ENCODE peak calls at places on chromosomes 3 and 15, in nine cellular contexts. V is GM13976, X is kidney epithelial cell, G is neural crest cell, E is A549, K is pancreas, Z is cardiac fibroblast, U is spleen, C is psoas muscle. A is an unnamed sample.

GRCh38 chr3:32239638-32240550 is 1.4 kb downstream of the CMTM8 start:
- DNase-seq in V (peak), X (no peak), G (peak), E (peak), K (peak), Z (peak), U (no peak), C (no peak), A (peak)

GRCh38 chr3:96966181-96966929 is 152.0 kb downstream of the EPHA6 start:
- DNase-seq in V (no peak), X (no peak), G (no peak), E (no peak), K (no peak), Z (no peak), U (no peak), C (no peak), A (no peak)

GRCh38 chr3:58585005-58585786 is 8.0 kb upstream of the FAM107A start:
- DNase-seq in V (peak), X (no peak), G (peak), E (peak), K (peak), Z (peak), U (peak), C (peak), A (peak)

GRCh38 chr15:60091150-60091549 is 87.0 kb downstream of the FOXB1 start:
- DNase-seq in V (no peak), X (peak), G (no peak), E (peak), K (no peak), Z (peak), U (no peak), C (no peak), A (no peak)

GRCh38 chr15:38398134-38398533 is 55.8 kb upstream of the FAM98B start:
- DNase-seq in V (no peak), X (peak), G (no peak), E (peak), K (no peak), Z (peak), U (no peak), C (peak), A (no peak)

GRCh38 chr15:56739964-56740640 is 6.8 kb upstream of the ZNF280D start:
- DNase-seq in V (no peak), X (no peak), G (no peak), E (peak), K (no peak), Z (no peak), U (no peak), C (no peak), A (no peak)

GRCh38 chr15:72445426-72445825 is 28.7 kb upstream of the ARIH1 start:
- DNase-seq in V (no peak), X (no peak), G (no peak), E (no peak), K (no peak), Z (peak), U (no peak), C (no peak), A (no peak)

GRCh38 chr3:194431553-194431952 is 32.5 kb upstream of the GP5 start:
- DNase-seq in V (no peak), X (no peak), G (no peak), E (no peak), K (no peak), Z (no peak), U (no peak), C (no peak), A (no peak)

GRCh38 chr3:10756546-10756945 is 59.5 kb upstream of the SLC6A11 start:
- DNase-seq in V (no peak), X (no peak), G (no peak), E (no peak), K (no peak), Z (no peak), U (no peak), C (no peak), A (no peak)

GRCh38 chr15:73075151-73075859 is 23.0 kb downstream of the NEO1 start:
- DNase-seq in V (no peak), X (no peak), G (no peak), E (no peak), K (no peak), Z (no peak), U (no peak), C (no peak), A (no peak)

GRCh38 chr15:25597576-25597975 is 158.8 kb upstream of the UBE3A start:
- DNase-seq in V (no peak), X (no peak), G (no peak), E (no peak), K (no peak), Z (no peak), U (no peak), C (no peak), A (no peak)

GRCh38 chr3:133859381-133860245 is 36.1 kb downstream of the RAB6B start:
- DNase-seq in V (no peak), X (no peak), G (no peak), E (no peak), K (no peak), Z (no peak), U (no peak), C (no peak), A (no peak)

GRCh38 chr15:66654718-66655375 is 47.2 kb upstream of the SMAD6 start:
- DNase-seq in V (no peak), X (no peak), G (no peak), E (no peak), K (no peak), Z (no peak), U (no peak), C (no peak), A (no peak)

GRCh38 chr3:143881102-143881501 is 32.8 kb upstream of the SLC9A9 start:
- DNase-seq in V (no peak), X (no peak), G (no peak), E (no peak), K (no peak), Z (no peak), U (no peak), C (no peak), A (no peak)

GRCh38 chr15:41169784-41170183 is 53.7 kb upstream of the INO80 start:
- DNase-seq in V (no peak), X (no peak), G (no peak), E (no peak), K (peak), Z (no peak), U (no peak), C (no peak), A (no peak)

GRCh38 chr3:161104561-161105551 is at the start of gene B3GALNT1:
- DNase-seq in V (peak), X (peak), G (peak), E (peak), K (peak), Z (peak), U (peak), C (peak), A (peak)

GRCh38 chr3:127547761-127548605 is 42.5 kb downstream of the TPRA1 start:
- DNase-seq in V (peak), X (no peak), G (peak), E (peak), K (peak), Z (peak), U (peak), C (peak), A (peak)

GRCh38 chr15:101357333-101357732 is 62.3 kb upstream of the SNRPA1 start:
- DNase-seq in V (no peak), X (no peak), G (no peak), E (no peak), K (no peak), Z (no peak), U (no peak), C (no peak), A (no peak)

GRCh38 chr3:64088408-64089136 is 65.3 kb upstream of the PSMD6 start:
- DNase-seq in V (no peak), X (no peak), G (no peak), E (peak), K (no peak), Z (no peak), U (no peak), C (no peak), A (no peak)

GRCh38 chr3:130850044-130850797 is 43.7 kb upstream of the ATP2C1 start:
- DNase-seq in V (peak), X (peak), G (no peak), E (peak), K (peak), Z (peak), U (no peak), C (no peak), A (peak)

GRCh38 chr3:171415070-171415469 is 45.1 kb downstream of the TNIK start:
- DNase-seq in V (no peak), X (no peak), G (no peak), E (no peak), K (no peak), Z (peak), U (no peak), C (no peak), A (no peak)

GRCh38 chr3:169342652-169343051 is 320.9 kb downstream of the MECOM start:
- DNase-seq in V (no peak), X (no peak), G (no peak), E (no peak), K (no peak), Z (no peak), U (no peak), C (no peak), A (no peak)

GRCh38 chr3:125684199-125684598 is 88.9 kb upstream of the OSBPL11 start:
- DNase-seq in V (no peak), X (no peak), G (peak), E (peak), K (no peak), Z (peak), U (no peak), C (no peak), A (peak)

GRCh38 chr3:6785726-6786125 is 75.2 kb upstream of the GRM7 start:
- DNase-seq in V (no peak), X (no peak), G (no peak), E (no peak), K (no peak), Z (no peak), U (no peak), C (no peak), A (no peak)

GRCh38 chr3:140023616-140024530 is 88.9 kb downstream of the CLSTN2 start:
- DNase-seq in V (no peak), X (no peak), G (no peak), E (no peak), K (no peak), Z (no peak), U (no peak), C (peak), A (no peak)

GRCh38 chr3:108645364-108645763 is 55.8 kb downstream of the DZIP3 start:
- DNase-seq in V (no peak), X (no peak), G (no peak), E (no peak), K (no peak), Z (no peak), U (no peak), C (no peak), A (no peak)

GRCh38 chr3:73094951-73095350 is 33.5 kb downstream of the EBLN2 start:
- DNase-seq in V (no peak), X (no peak), G (peak), E (no peak), K (no peak), Z (peak), U (no peak), C (no peak), A (no peak)

GRCh38 chr3:128784228-128784627 is 58.2 kb downstream of the RAB7A start:
- DNase-seq in V (no peak), X (no peak), G (peak), E (peak), K (no peak), Z (no peak), U (peak), C (peak), A (peak)
- TF ChIP-seq CTCF in V (peak), X (peak), G (peak), E (no peak), K (no peak), Z (peak), U (peak), C (no peak), A (peak)

GRCh38 chr3:146747928-146748327 is 142.8 kb upstream of the PLSCR5 start:
- DNase-seq in V (no peak), X (no peak), G (no peak), E (peak), K (no peak), Z (peak), U (no peak), C (no peak), A (no peak)
- TF ChIP-seq CTCF in V (no peak), X (no peak), G (no peak), E (no peak), K (no peak), Z (peak), U (no peak), C (no peak), A (no peak)

GRCh38 chr15:92882697-92883642 is 17.2 kb upstream of the CHD2 start:
- DNase-seq in V (peak), X (no peak), G (no peak), E (no peak), K (peak), Z (no peak), U (peak), C (peak), A (peak)

GRCh38 chr15:92881570-92881837 is 18.6 kb upstream of the CHD2 start:
- DNase-seq in V (no peak), X (no peak), G (no peak), E (no peak), K (no peak), Z (no peak), U (no peak), C (no peak), A (no peak)

GRCh38 chr15:92883643-92884458 is 16.3 kb upstream of the CHD2 start:
- DNase-seq in V (no peak), X (no peak), G (no peak), E (peak), K (no peak), Z (peak), U (no peak), C (no peak), A (no peak)

GRCh38 chr15:92880796-92881569 is 19.1 kb upstream of the CHD2 start:
- DNase-seq in V (no peak), X (no peak), G (no peak), E (no peak), K (no peak), Z (peak), U (no peak), C (no peak), A (no peak)

DNA sequence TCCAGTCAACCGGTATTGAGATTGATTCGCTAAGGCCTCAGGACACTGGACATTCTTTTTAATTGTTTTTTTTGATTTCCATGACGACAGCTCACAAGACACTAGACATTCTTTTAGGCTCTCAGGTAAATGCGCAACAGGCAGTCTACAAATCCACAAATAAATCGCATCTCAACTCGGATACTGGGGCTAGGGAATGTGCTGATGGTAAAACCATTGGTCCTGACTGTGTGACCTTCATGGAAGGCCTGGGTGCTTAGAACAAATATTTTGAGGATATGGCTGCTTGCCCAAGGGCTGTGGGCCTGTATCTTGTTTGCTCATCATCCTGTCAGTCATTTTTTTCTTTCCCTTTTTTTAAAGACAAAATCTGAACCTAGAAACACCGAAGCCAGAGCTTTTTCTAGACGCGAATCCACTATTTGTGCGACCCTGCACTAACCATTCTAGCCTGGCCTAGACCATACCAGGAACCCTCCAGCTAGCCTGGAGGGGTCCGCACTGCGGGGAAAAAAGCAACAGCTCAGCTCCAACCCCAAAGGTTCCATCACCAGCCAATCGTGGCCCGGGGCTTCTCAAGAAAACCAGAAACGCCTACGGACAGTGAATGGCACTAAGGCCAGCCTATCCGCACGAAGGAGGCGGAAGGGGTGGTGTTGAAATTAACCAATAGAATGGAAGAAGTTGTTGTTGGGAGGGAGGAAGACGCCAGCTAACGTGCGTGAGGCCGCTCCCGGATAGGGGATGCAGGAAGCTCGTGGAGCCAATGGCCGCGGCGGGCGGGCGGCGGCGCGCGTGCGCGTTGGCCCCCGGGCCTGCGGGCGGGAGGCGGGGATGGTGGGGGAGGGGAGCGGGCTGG is 18.1 kb upstream of the CHD2 start:
- DNase-seq in V (peak), X (peak), G (peak), E (peak), K (peak), Z (peak), U (peak), C (peak), A (peak)
- TF ChIP-seq CTCF in V (no peak), X (no peak), G (no peak), E (no peak), K (no peak), Z (no peak), U (no peak), C (no peak), A (no peak)

GRCh38 chr15:90046846-90047481 is 45.8 kb downstream of the ZNF710 start:
- DNase-seq in V (peak), X (no peak), G (no peak), E (no peak), K (peak), Z (no peak), U (no peak), C (peak), A (no peak)
- TF ChIP-seq CTCF in V (no peak), X (no peak), G (no peak), E (no peak), K (no peak), Z (no peak), U (no peak), C (no peak), A (no peak)

DNA sequence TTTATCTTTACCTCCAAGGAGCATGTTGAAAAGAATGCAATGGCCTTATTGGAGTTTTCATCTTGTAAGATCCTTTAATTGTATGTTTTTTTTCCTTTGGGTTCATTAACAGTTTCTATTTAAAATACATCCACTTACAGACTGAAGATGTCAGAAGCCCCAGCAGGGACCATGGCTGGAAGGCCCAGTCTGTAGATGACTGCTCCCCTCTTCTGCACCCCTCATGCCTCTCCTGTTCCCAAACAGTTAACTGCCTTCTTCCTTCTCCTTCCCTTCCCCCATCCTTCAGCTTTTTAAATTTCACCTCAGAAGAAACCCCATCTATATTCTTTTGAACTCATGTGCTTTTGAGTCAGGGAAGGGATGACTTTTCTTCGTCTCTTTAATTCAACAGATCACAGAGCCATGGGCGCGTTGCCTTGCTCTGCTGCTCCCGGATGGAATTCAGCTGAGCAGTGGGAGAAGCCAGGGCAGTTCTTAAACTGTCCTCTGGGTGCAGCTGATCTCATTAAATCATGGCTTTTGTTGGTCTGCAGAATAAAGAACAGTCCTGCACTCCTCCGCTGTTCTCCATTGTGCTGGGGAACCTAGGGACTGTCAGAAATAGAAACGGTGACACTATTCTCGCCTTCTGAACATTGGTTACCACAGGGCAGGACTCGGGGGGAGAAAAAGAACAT is 71.5 kb upstream of the EIF1B start:
- DNase-seq in V (no peak), X (no peak), G (peak), E (peak), K (no peak), Z (peak), U (no peak), C (no peak), A (peak)
- TF ChIP-seq CTCF in V (no peak), X (peak), G (peak), E (no peak), K (no peak), Z (peak), U (peak), C (no peak), A (peak)

DNA sequence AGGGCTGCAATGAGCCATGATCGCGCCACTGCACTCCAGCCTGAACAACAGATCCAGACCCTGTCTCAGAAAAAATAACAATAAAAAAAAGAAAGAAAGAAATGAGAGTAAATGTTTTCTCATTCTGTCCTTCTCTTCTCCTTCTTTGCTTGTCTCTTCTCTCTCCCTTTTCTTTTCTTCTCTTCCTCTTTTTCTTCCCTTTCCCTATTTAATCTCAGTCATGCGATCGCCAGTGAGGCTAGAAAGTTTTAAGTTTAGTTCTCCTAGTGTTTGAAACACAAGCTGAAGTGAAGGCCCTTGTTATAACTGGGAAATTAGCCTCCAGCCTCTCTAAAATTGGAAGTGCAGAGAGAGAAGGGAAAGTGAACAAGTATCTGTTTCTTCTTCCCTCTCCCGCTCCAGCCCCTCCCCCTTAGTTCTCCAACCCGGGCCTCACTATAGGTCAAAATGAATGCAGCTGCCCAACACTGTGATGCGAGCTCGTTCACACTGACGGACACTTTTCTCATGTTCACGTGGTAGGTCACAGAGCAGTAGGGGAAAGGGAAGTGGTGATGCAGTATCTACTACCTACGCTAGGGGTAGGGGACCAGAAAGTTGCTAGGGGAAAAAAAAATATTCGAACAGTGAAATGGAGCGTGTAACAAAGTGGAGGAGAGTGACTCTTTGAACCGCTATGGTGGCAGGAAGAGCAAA is 23.4 kb upstream of the TSC22D2 start:
- DNase-seq in V (peak), X (peak), G (peak), E (no peak), K (peak), Z (peak), U (peak), C (peak), A (peak)
- TF ChIP-seq CTCF in V (peak), X (peak), G (peak), E (no peak), K (no peak), Z (peak), U (peak), C (no peak), A (peak)